ENCODE peak calls at places on chromosomes 16 and 17, in eight cellular contexts. One of them, this sample, is unnamed. For H3K9me3, the result is how much of the 10 kb centered on the place peaks cover.

GRCh38 chr16:685967-686366 is 1.8 kb upstream of the JMJD8 start:
- DNase-seq in CD4-positive, CD25-positive, alpha-beta regulatory T cell: no peak
- DNase-seq in cardiac muscle cell: peak
- DNase-seq in A673: no peak
- DNase-seq in psoas muscle: no peak
- DNase-seq in AG04450: no peak
- DNase-seq in heart left ventricle: no peak
- DNase-seq in left lung: no peak
- DNase-seq in this sample: peak

GRCh38 chr17:1071103-1071825 is 74.3 kb downstream of the TIMM22 start:
- DNase-seq in CD4-positive, CD25-positive, alpha-beta regulatory T cell: no peak
- DNase-seq in cardiac muscle cell: no peak
- DNase-seq in A673: no peak
- DNase-seq in psoas muscle: peak
- DNase-seq in AG04450: no peak
- DNase-seq in heart left ventricle: peak
- DNase-seq in left lung: peak
- DNase-seq in this sample: no peak

GRCh38 chr16:69286941-69287713 is 24.0 kb upstream of the VPS4A start:
- DNase-seq in CD4-positive, CD25-positive, alpha-beta regulatory T cell: peak
- DNase-seq in cardiac muscle cell: peak
- DNase-seq in A673: peak
- DNase-seq in psoas muscle: peak
- DNase-seq in AG04450: peak
- DNase-seq in heart left ventricle: no peak
- DNase-seq in left lung: no peak
- DNase-seq in this sample: peak

GRCh38 chr16:89046491-89046890 is 47.2 kb upstream of the ACSF3 start:
- DNase-seq in CD4-positive, CD25-positive, alpha-beta regulatory T cell: no peak
- DNase-seq in cardiac muscle cell: no peak
- DNase-seq in A673: no peak
- DNase-seq in psoas muscle: peak
- DNase-seq in AG04450: no peak
- DNase-seq in heart left ventricle: peak
- DNase-seq in left lung: peak
- DNase-seq in this sample: no peak

GRCh38 chr17:7833795-7834553 is at the start of gene KDM6B:
- DNase-seq in CD4-positive, CD25-positive, alpha-beta regulatory T cell: peak
- DNase-seq in cardiac muscle cell: peak
- DNase-seq in A673: peak
- DNase-seq in psoas muscle: peak
- DNase-seq in AG04450: peak
- DNase-seq in heart left ventricle: peak
- DNase-seq in left lung: peak
- DNase-seq in this sample: peak

GRCh38 chr16:68286153-68287074 is 22.1 kb downstream of the SLC7A6 start:
- DNase-seq in CD4-positive, CD25-positive, alpha-beta regulatory T cell: no peak
- DNase-seq in cardiac muscle cell: no peak
- DNase-seq in A673: no peak
- DNase-seq in psoas muscle: no peak
- DNase-seq in AG04450: no peak
- DNase-seq in heart left ventricle: no peak
- DNase-seq in left lung: no peak
- DNase-seq in this sample: no peak

GRCh38 chr17:41975099-41976083 is 8.8 kb downstream of the CNP start:
- DNase-seq in CD4-positive, CD25-positive, alpha-beta regulatory T cell: no peak
- DNase-seq in cardiac muscle cell: no peak
- DNase-seq in A673: no peak
- DNase-seq in psoas muscle: peak
- DNase-seq in AG04450: no peak
- DNase-seq in heart left ventricle: no peak
- DNase-seq in left lung: peak
- DNase-seq in this sample: no peak

GRCh38 chr17:73648543-73648820 is 4.2 kb upstream of the SDK2 start:
- DNase-seq in CD4-positive, CD25-positive, alpha-beta regulatory T cell: no peak
- DNase-seq in cardiac muscle cell: no peak
- DNase-seq in A673: no peak
- DNase-seq in psoas muscle: peak
- DNase-seq in AG04450: no peak
- DNase-seq in heart left ventricle: no peak
- DNase-seq in left lung: no peak
- DNase-seq in this sample: no peak

GRCh38 chr16:9053006-9053601 is 38.3 kb upstream of the HAPSTR1 start:
- DNase-seq in CD4-positive, CD25-positive, alpha-beta regulatory T cell: no peak
- DNase-seq in cardiac muscle cell: peak
- DNase-seq in A673: peak
- DNase-seq in psoas muscle: peak
- DNase-seq in AG04450: no peak
- DNase-seq in heart left ventricle: peak
- DNase-seq in left lung: no peak
- DNase-seq in this sample: peak

GRCh38 chr16:51896013-51896412 is 650.9 kb downstream of the TOX3 start:
- DNase-seq in CD4-positive, CD25-positive, alpha-beta regulatory T cell: no peak
- DNase-seq in cardiac muscle cell: no peak
- DNase-seq in A673: no peak
- DNase-seq in psoas muscle: no peak
- DNase-seq in AG04450: no peak
- DNase-seq in heart left ventricle: no peak
- DNase-seq in left lung: no peak
- DNase-seq in this sample: no peak

GRCh38 chr16:85447657-85448313 is 165.3 kb upstream of the GSE1 start:
- DNase-seq in CD4-positive, CD25-positive, alpha-beta regulatory T cell: no peak
- DNase-seq in cardiac muscle cell: no peak
- DNase-seq in A673: no peak
- DNase-seq in psoas muscle: no peak
- DNase-seq in AG04450: no peak
- DNase-seq in heart left ventricle: no peak
- DNase-seq in left lung: no peak
- DNase-seq in this sample: no peak
- H3K27ac ChIP-seq in CD4-positive, CD25-positive, alpha-beta regulatory T cell: no peak
- H3K27ac ChIP-seq in cardiac muscle cell: no peak
- H3K27ac ChIP-seq in A673: no peak
- H3K27ac ChIP-seq in psoas muscle: peak
- H3K27ac ChIP-seq in AG04450: no peak
- H3K27ac ChIP-seq in heart left ventricle: no peak
- H3K27ac ChIP-seq in left lung: no peak
- H3K27ac ChIP-seq in this sample: peak

GRCh38 chr16:11880047-11880446 is 28.7 kb upstream of the RSL1D1 start:
- DNase-seq in CD4-positive, CD25-positive, alpha-beta regulatory T cell: no peak
- DNase-seq in cardiac muscle cell: no peak
- DNase-seq in A673: no peak
- DNase-seq in psoas muscle: no peak
- DNase-seq in AG04450: no peak
- DNase-seq in heart left ventricle: no peak
- DNase-seq in left lung: no peak
- DNase-seq in this sample: no peak
- H3K4me3 ChIP-seq in CD4-positive, CD25-positive, alpha-beta regulatory T cell: no peak
- H3K4me3 ChIP-seq in cardiac muscle cell: no peak
- H3K4me3 ChIP-seq in A673: no peak
- H3K4me3 ChIP-seq in psoas muscle: no peak
- H3K4me3 ChIP-seq in AG04450: no peak
- H3K4me3 ChIP-seq in heart left ventricle: no peak
- H3K4me3 ChIP-seq in left lung: no peak
- H3K4me3 ChIP-seq in this sample: no peak

GRCh38 chr17:12831839-12832238 is 42.5 kb downstream of the ARHGAP44 start:
- DNase-seq in CD4-positive, CD25-positive, alpha-beta regulatory T cell: no peak
- DNase-seq in cardiac muscle cell: no peak
- DNase-seq in A673: no peak
- DNase-seq in psoas muscle: no peak
- DNase-seq in AG04450: no peak
- DNase-seq in heart left ventricle: no peak
- DNase-seq in left lung: no peak
- DNase-seq in this sample: no peak
- H3K9me3 ChIP-seq in CD4-positive, CD25-positive, alpha-beta regulatory T cell: under half
- H3K9me3 ChIP-seq in cardiac muscle cell: under half
- H3K9me3 ChIP-seq in A673: under half
- H3K9me3 ChIP-seq in psoas muscle: under half
- H3K9me3 ChIP-seq in AG04450: under half
- H3K9me3 ChIP-seq in heart left ventricle: under half
- H3K9me3 ChIP-seq in left lung: under half
- H3K9me3 ChIP-seq in this sample: under half

DNA sequence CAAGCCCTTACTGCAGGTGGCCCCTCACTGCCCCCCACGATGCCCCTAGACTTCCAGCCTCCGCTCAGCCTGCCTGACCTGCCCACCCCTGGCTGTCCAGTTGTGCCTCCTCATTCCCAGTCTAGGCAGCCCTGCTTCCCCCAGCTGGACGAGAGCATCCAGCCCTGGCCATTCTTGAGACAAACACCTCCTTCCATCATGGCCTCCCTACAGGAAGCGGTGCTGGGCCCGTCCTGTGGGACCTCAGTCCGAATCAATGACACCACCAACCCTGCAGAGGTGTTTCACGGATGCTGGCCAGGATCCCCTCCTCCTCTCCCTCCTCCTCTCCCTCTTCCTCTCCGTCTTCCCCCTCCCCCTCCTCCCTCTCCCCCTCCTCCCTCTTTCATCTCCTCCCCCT is 28.3 kb downstream of the CCDC40 start:
- DNase-seq in CD4-positive, CD25-positive, alpha-beta regulatory T cell: no peak
- DNase-seq in cardiac muscle cell: no peak
- DNase-seq in A673: no peak
- DNase-seq in psoas muscle: no peak
- DNase-seq in AG04450: no peak
- DNase-seq in heart left ventricle: no peak
- DNase-seq in left lung: peak
- DNase-seq in this sample: no peak
- H3K27ac ChIP-seq in CD4-positive, CD25-positive, alpha-beta regulatory T cell: no peak
- H3K27ac ChIP-seq in cardiac muscle cell: no peak
- H3K27ac ChIP-seq in A673: no peak
- H3K27ac ChIP-seq in psoas muscle: no peak
- H3K27ac ChIP-seq in AG04450: no peak
- H3K27ac ChIP-seq in heart left ventricle: no peak
- H3K27ac ChIP-seq in left lung: peak
- H3K27ac ChIP-seq in this sample: no peak

DNA sequence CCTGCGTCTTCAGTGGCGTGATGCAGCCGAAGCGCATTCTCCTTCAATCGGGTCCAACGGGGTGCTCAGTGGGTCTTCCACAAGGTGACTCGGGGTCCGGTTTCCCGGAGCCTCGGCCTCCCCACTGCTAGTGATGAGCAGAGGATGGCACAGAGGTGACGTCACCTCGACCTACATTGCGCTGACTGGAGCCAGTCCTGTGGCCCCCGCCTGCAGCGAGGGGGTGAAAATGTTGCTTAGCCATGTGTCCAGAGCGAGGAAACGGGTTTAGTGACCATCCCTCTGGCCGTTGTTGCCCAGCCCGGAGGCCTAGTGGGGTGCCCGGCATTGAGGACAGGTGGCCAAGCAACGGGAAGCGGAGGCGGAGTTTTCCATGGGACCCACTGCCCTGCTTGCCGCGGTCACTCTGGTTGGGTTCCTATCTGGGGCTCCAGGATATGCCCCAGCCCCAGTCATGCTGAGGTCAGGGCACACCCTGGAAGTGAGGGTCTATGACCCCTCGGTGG is 190.6 kb upstream of the CIBAR2 start:
- DNase-seq in CD4-positive, CD25-positive, alpha-beta regulatory T cell: no peak
- DNase-seq in cardiac muscle cell: no peak
- DNase-seq in A673: no peak
- DNase-seq in psoas muscle: no peak
- DNase-seq in AG04450: no peak
- DNase-seq in heart left ventricle: no peak
- DNase-seq in left lung: no peak
- DNase-seq in this sample: no peak
- H3K4me3 ChIP-seq in CD4-positive, CD25-positive, alpha-beta regulatory T cell: no peak
- H3K4me3 ChIP-seq in cardiac muscle cell: no peak
- H3K4me3 ChIP-seq in A673: no peak
- H3K4me3 ChIP-seq in psoas muscle: no peak
- H3K4me3 ChIP-seq in AG04450: no peak
- H3K4me3 ChIP-seq in heart left ventricle: no peak
- H3K4me3 ChIP-seq in left lung: no peak
- H3K4me3 ChIP-seq in this sample: no peak

DNA sequence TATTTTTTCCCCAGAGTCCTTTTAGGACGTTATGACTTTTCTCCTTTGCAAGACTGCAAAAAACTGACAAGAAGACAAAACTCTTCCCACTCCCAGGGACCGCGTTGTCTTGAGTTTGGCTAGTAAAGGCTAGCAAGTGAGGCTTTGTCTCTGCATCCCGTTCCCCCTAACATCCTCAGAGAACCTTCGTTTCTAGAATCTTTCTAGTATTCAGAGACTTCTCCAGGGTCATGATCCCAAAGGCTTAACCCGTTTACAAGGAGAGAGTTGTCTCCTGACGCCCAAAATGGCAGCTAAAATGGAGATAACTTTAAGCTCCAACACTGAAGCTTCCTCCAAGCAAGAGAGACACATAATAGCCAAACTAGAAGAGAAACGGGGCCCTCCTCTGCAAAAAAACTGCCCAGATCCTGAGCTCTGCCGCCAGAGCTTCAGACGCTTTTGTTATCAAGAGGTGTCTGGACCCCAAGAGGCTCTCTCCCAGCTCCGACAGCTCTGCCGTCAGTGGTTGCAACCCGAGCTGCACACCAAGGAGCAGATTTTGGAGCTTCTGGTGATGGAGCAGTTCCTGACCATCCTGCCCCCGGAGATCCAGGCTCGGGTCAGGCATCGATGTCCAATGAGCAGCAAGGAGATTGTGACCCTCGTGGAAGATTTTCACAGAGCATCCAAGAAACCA is 843 bp downstream of the ZNF174 start:
- DNase-seq in CD4-positive, CD25-positive, alpha-beta regulatory T cell: no peak
- DNase-seq in cardiac muscle cell: peak
- DNase-seq in A673: peak
- DNase-seq in psoas muscle: no peak
- DNase-seq in AG04450: no peak
- DNase-seq in heart left ventricle: no peak
- DNase-seq in left lung: no peak
- DNase-seq in this sample: peak
- H3K9me3 ChIP-seq in CD4-positive, CD25-positive, alpha-beta regulatory T cell: under half
- H3K9me3 ChIP-seq in cardiac muscle cell: under half
- H3K9me3 ChIP-seq in A673: under half
- H3K9me3 ChIP-seq in psoas muscle: under half
- H3K9me3 ChIP-seq in AG04450: half or more
- H3K9me3 ChIP-seq in heart left ventricle: under half
- H3K9me3 ChIP-seq in left lung: under half
- H3K9me3 ChIP-seq in this sample: under half

DNA sequence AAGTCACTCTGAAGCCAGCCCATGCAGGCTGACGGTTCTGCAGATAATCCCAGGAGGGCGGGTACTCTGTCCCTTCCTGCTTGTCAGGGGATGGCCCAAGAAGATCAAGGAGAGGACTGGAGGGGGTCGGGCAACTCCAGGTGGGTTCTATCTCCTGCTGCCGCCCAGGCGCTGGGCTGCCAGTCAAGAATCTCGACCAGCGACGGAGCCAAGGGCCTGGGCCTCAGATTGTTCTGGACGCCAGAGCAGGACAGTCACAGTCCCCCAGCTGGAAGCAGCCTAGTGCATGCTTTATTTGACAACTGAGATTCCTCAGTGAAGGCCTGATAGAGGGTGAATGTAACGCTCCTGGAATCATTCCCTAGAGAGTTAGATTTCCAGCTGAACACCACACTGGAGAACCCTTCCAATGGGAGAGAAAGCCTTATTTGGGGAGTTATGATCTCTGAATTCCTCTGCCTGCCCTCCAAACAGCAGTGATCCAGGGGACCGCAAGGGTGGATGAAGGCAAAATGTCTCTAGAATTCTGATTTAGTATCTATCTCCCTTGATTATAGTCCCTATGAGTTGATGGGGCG is 1.2 kb upstream of the KIFC3 start:
- DNase-seq in CD4-positive, CD25-positive, alpha-beta regulatory T cell: no peak
- DNase-seq in cardiac muscle cell: peak
- DNase-seq in A673: peak
- DNase-seq in psoas muscle: peak
- DNase-seq in AG04450: no peak
- DNase-seq in heart left ventricle: peak
- DNase-seq in left lung: peak
- DNase-seq in this sample: peak
- H3K27ac ChIP-seq in CD4-positive, CD25-positive, alpha-beta regulatory T cell: no peak
- H3K27ac ChIP-seq in cardiac muscle cell: peak
- H3K27ac ChIP-seq in A673: peak
- H3K27ac ChIP-seq in psoas muscle: peak
- H3K27ac ChIP-seq in AG04450: peak
- H3K27ac ChIP-seq in heart left ventricle: peak
- H3K27ac ChIP-seq in left lung: peak
- H3K27ac ChIP-seq in this sample: peak

This sample was measured in SJCRH30.